ENCODE peak calls at places on chromosomes 11 and 22, in five cellular contexts. One of them, this sample, is unnamed.

GRCh38 chr11:69008774-69009440 is 4.1 kb downstream of the MRGPRF start:
- DNase-seq in breast epithelium: no peak
- DNase-seq in psoas muscle: peak; percentile 82
- DNase-seq in colonic mucosa: peak; percentile 80
- DNase-seq in heart left ventricle: peak; percentile 76
- DNase-seq in this sample: peak; percentile 80

GRCh38 chr11:58711832-58712231 is 19.9 kb downstream of the GLYAT start:
- DNase-seq in colonic mucosa: no peak
- DNase-seq in psoas muscle: no peak
- DNase-seq in heart left ventricle: no peak
- DNase-seq in breast epithelium: no peak
- DNase-seq in this sample: no peak

GRCh38 chr11:119509969-119510401 is 87.0 kb upstream of the THY1 start:
- DNase-seq in breast epithelium: no peak
- DNase-seq in heart left ventricle: no peak
- DNase-seq in colonic mucosa: peak; percentile 23
- DNase-seq in psoas muscle: no peak
- DNase-seq in this sample: no peak

GRCh38 chr22:37519268-37520195 is at the start of gene CARD10:
- DNase-seq in psoas muscle: no peak
- DNase-seq in colonic mucosa: peak; percentile 62
- DNase-seq in breast epithelium: no peak
- DNase-seq in heart left ventricle: no peak
- DNase-seq in this sample: peak; percentile 75

GRCh38 chr22:19840955-19841640 is 13.6 kb downstream of the GNB1L start:
- DNase-seq in psoas muscle: no peak
- DNase-seq in heart left ventricle: no peak
- DNase-seq in breast epithelium: no peak
- DNase-seq in colonic mucosa: no peak
- DNase-seq in this sample: no peak

GRCh38 chr22:49228431-49229037 is 599.1 kb downstream of the BRD1 start:
- DNase-seq in breast epithelium: no peak
- DNase-seq in heart left ventricle: no peak
- DNase-seq in colonic mucosa: no peak
- DNase-seq in psoas muscle: no peak
- DNase-seq in this sample: no peak

GRCh38 chr11:63573881-63574855 is 11.0 kb upstream of the PLAAT2 start:
- DNase-seq in psoas muscle: peak; percentile 59
- DNase-seq in colonic mucosa: peak; percentile 84
- DNase-seq in breast epithelium: no peak
- DNase-seq in heart left ventricle: no peak
- DNase-seq in this sample: peak; percentile 47

GRCh38 chr11:132910016-132910760 is 622.1 kb downstream of the OPCML start:
- DNase-seq in psoas muscle: no peak
- DNase-seq in heart left ventricle: no peak
- DNase-seq in breast epithelium: no peak
- DNase-seq in colonic mucosa: no peak
- DNase-seq in this sample: no peak

GRCh38 chr11:119728651-119729580 is at the start of gene NECTIN1:
- DNase-seq in breast epithelium: peak; percentile 90
- DNase-seq in colonic mucosa: peak; percentile 94
- DNase-seq in psoas muscle: peak; percentile 91
- DNase-seq in heart left ventricle: peak; percentile 95
- DNase-seq in this sample: peak; percentile 84

GRCh38 chr11:44301856-44302231 is 8.1 kb downstream of the ALX4 start:
- DNase-seq in psoas muscle: no peak
- DNase-seq in breast epithelium: no peak
- DNase-seq in colonic mucosa: no peak
- DNase-seq in heart left ventricle: no peak
- DNase-seq in this sample: peak; percentile 28

GRCh38 chr22:48450188-48450825 is 1377.4 kb downstream of the BRD1 start:
- DNase-seq in psoas muscle: no peak
- DNase-seq in breast epithelium: no peak
- DNase-seq in heart left ventricle: peak; percentile 46
- DNase-seq in colonic mucosa: no peak
- DNase-seq in this sample: no peak

GRCh38 chr22:36289406-36289870 is 36.5 kb downstream of the APOL1 start:
- DNase-seq in breast epithelium: no peak
- DNase-seq in psoas muscle: peak; percentile 25
- DNase-seq in colonic mucosa: no peak
- DNase-seq in heart left ventricle: no peak
- DNase-seq in this sample: no peak

GRCh38 chr11:3341298-3341697 is 37.6 kb downstream of the ZNF195 start:
- DNase-seq in colonic mucosa: peak; percentile 76
- DNase-seq in psoas muscle: peak; percentile 62
- DNase-seq in breast epithelium: peak; percentile 61
- DNase-seq in heart left ventricle: peak; percentile 67
- DNase-seq in this sample: peak; percentile 26

GRCh38 chr11:10604340-10604748 is 35.9 kb upstream of the LYVE1 start:
- DNase-seq in colonic mucosa: peak; percentile 20
- DNase-seq in heart left ventricle: peak; percentile 62
- DNase-seq in psoas muscle: peak; percentile 83
- DNase-seq in breast epithelium: no peak
- DNase-seq in this sample: no peak

GRCh38 chr22:17471901-17472566 is 91.3 kb upstream of the SLC25A18 start:
- DNase-seq in heart left ventricle: no peak
- DNase-seq in psoas muscle: no peak
- DNase-seq in breast epithelium: no peak
- DNase-seq in colonic mucosa: no peak
- DNase-seq in this sample: no peak

GRCh38 chr11:2290351-2290841 is 11.3 kb downstream of the C11orf21 start:
- DNase-seq in breast epithelium: peak; percentile 44
- DNase-seq in colonic mucosa: no peak
- DNase-seq in psoas muscle: peak; percentile 30
- DNase-seq in heart left ventricle: peak; percentile 60
- DNase-seq in this sample: no peak

GRCh38 chr22:23481369-23481768 is 98.7 kb downstream of the IGLL1 start:
- DNase-seq in colonic mucosa: no peak
- DNase-seq in psoas muscle: no peak
- DNase-seq in breast epithelium: no peak
- DNase-seq in heart left ventricle: no peak
- DNase-seq in this sample: no peak

GRCh38 chr11:122758974-122759373 is 79.3 kb upstream of the CRTAM start:
- DNase-seq in psoas muscle: no peak
- DNase-seq in breast epithelium: no peak
- DNase-seq in heart left ventricle: no peak
- DNase-seq in colonic mucosa: no peak
- DNase-seq in this sample: no peak

GRCh38 chr11:8544807-8545206 is 49.2 kb downstream of the STK33 start:
- DNase-seq in colonic mucosa: no peak
- DNase-seq in psoas muscle: no peak
- DNase-seq in breast epithelium: no peak
- DNase-seq in heart left ventricle: no peak
- DNase-seq in this sample: no peak

GRCh38 chr11:5818245-5818865 is 9.6 kb downstream of the OR52N2 start:
- DNase-seq in psoas muscle: no peak
- DNase-seq in breast epithelium: no peak
- DNase-seq in colonic mucosa: no peak
- DNase-seq in heart left ventricle: no peak
- DNase-seq in this sample: no peak

GRCh38 chr22:31227186-31227585 is 15.1 kb downstream of the LIMK2 start:
- DNase-seq in heart left ventricle: no peak
- DNase-seq in colonic mucosa: peak; percentile 67
- DNase-seq in psoas muscle: no peak
- DNase-seq in breast epithelium: no peak
- DNase-seq in this sample: no peak

GRCh38 chr22:36541831-36542391 is 12.9 kb upstream of the EIF3D start:
- DNase-seq in heart left ventricle: peak; percentile 6
- DNase-seq in colonic mucosa: no peak
- DNase-seq in breast epithelium: no peak
- DNase-seq in psoas muscle: no peak
- DNase-seq in this sample: peak; percentile 75

GRCh38 chr22:41912338-41913039 is 2.4 kb downstream of the SHISA8 start:
- DNase-seq in breast epithelium: no peak
- DNase-seq in colonic mucosa: no peak
- DNase-seq in heart left ventricle: no peak
- DNase-seq in psoas muscle: no peak
- DNase-seq in this sample: no peak

GRCh38 chr11:1967641-1968225 is 20.6 kb downstream of the MRPL23 start:
- DNase-seq in colonic mucosa: no peak
- DNase-seq in psoas muscle: peak; percentile 81
- DNase-seq in breast epithelium: no peak
- DNase-seq in heart left ventricle: no peak
- DNase-seq in this sample: no peak

GRCh38 chr11:103609117-103610066 is 427.0 kb upstream of the DDI1 start:
- DNase-seq in colonic mucosa: no peak
- DNase-seq in heart left ventricle: no peak
- DNase-seq in psoas muscle: no peak
- DNase-seq in breast epithelium: no peak
- DNase-seq in this sample: peak; percentile 50

GRCh38 chr11:1827931-1828330 is 6.9 kb upstream of the SYT8 start:
- DNase-seq in colonic mucosa: no peak
- DNase-seq in breast epithelium: no peak
- DNase-seq in psoas muscle: no peak
- DNase-seq in heart left ventricle: peak; percentile 54
- DNase-seq in this sample: no peak

GRCh38 chr22:20080776-20081654 is 974 bp downstream of the DGCR8 start:
- DNase-seq in breast epithelium: no peak
- DNase-seq in heart left ventricle: no peak
- DNase-seq in colonic mucosa: peak; percentile 38
- DNase-seq in psoas muscle: no peak
- DNase-seq in this sample: peak; percentile 30

GRCh38 chr22:27820896-27821866 is 19.6 kb upstream of the MN1 start:
- DNase-seq in heart left ventricle: peak; percentile 48
- DNase-seq in breast epithelium: no peak
- DNase-seq in colonic mucosa: no peak
- DNase-seq in psoas muscle: no peak
- DNase-seq in this sample: peak; percentile 73

GRCh38 chr22:27816552-27816951 is 15.0 kb upstream of the MN1 start:
- DNase-seq in colonic mucosa: no peak
- DNase-seq in breast epithelium: no peak
- DNase-seq in heart left ventricle: no peak
- DNase-seq in psoas muscle: no peak
- DNase-seq in this sample: no peak

GRCh38 chr22:27814993-27815392 is 13.4 kb upstream of the MN1 start:
- DNase-seq in colonic mucosa: no peak
- DNase-seq in psoas muscle: no peak
- DNase-seq in heart left ventricle: no peak
- DNase-seq in breast epithelium: no peak
- DNase-seq in this sample: no peak

GRCh38 chr22:27811778-27812177 is 10.2 kb upstream of the MN1 start:
- DNase-seq in psoas muscle: no peak
- DNase-seq in colonic mucosa: no peak
- DNase-seq in breast epithelium: no peak
- DNase-seq in heart left ventricle: no peak
- DNase-seq in this sample: no peak

DNA sequence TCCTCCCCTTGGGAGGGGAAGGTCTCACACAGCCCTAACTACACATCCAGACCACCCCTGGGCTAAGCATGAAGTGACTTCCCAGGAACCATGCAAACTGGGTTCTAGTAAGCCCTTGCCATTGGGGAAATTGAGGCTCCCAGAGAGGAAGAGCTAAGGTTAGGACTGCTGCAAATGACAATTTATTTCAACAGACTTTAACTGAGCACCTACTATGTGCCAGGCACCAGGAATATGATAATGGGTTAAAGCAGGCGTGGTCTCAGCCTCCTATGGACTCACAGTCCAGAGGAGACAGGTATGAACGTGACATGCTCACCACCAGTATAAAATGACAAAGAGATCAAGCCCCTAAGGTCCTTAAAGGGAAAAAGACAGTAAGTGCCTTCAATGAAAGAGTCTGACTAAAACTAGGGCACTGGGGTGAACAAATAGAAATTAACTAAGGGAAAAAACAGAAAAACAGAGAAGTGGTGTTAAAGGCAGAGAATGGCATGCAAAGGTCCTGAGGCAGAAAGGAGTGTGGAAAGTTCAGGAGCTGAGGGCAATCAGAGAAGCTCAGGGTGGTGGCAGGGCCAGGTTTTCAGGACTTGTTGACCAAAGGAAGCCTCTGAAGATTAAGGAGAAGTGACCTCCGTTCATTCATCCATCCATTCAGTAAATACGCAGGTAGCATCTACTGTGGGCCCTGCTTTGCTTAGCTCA is 14.4 kb upstream of the MN1 start:
- DNase-seq in heart left ventricle: no peak
- DNase-seq in colonic mucosa: no peak
- DNase-seq in breast epithelium: no peak
- DNase-seq in psoas muscle: no peak
- DNase-seq in this sample: no peak
- TF ChIP-seq CTCF in heart left ventricle: no peak
- TF ChIP-seq CTCF in colonic mucosa: no peak
- TF ChIP-seq CTCF in breast epithelium: no peak
- TF ChIP-seq CTCF in psoas muscle: no peak
- TF ChIP-seq CTCF in this sample: no peak

GRCh38 chr11:61792310-61793083 is at the start of the genes FEN1 and TMEM258:
- DNase-seq in breast epithelium: peak; percentile 90
- DNase-seq in psoas muscle: peak; percentile 94
- DNase-seq in colonic mucosa: peak; percentile 89
- DNase-seq in heart left ventricle: peak; percentile 93
- DNase-seq in this sample: peak; percentile 90

GRCh38 chr11:61793084-61793828 is 545 bp downstream of the FEN1 start:
- DNase-seq in colonic mucosa: no peak
- DNase-seq in breast epithelium: no peak
- DNase-seq in psoas muscle: peak; percentile 44
- DNase-seq in heart left ventricle: peak; percentile 54
- DNase-seq in this sample: no peak

GRCh38 chr11:61794579-61794978 is 1.9 kb downstream of the FEN1 start:
- DNase-seq in colonic mucosa: no peak
- DNase-seq in heart left ventricle: no peak
- DNase-seq in breast epithelium: no peak
- DNase-seq in psoas muscle: no peak
- DNase-seq in this sample: no peak

GRCh38 chr11:61793829-61794204 is 1.1 kb downstream of the FEN1 start:
- DNase-seq in heart left ventricle: peak; percentile 10
- DNase-seq in colonic mucosa: no peak
- DNase-seq in psoas muscle: peak; percentile 11
- DNase-seq in breast epithelium: no peak
- DNase-seq in this sample: no peak

GRCh38 chr11:61791737-61792309 is 576 bp downstream of the TMEM258 start:
- DNase-seq in breast epithelium: peak; percentile 65
- DNase-seq in heart left ventricle: peak; percentile 58
- DNase-seq in psoas muscle: peak; percentile 74
- DNase-seq in colonic mucosa: peak; percentile 68
- DNase-seq in this sample: peak; percentile 74
- TF ChIP-seq CTCF in breast epithelium: no peak
- TF ChIP-seq CTCF in heart left ventricle: no peak
- TF ChIP-seq CTCF in psoas muscle: no peak
- TF ChIP-seq CTCF in colonic mucosa: no peak
- TF ChIP-seq CTCF in this sample: no peak

DNA sequence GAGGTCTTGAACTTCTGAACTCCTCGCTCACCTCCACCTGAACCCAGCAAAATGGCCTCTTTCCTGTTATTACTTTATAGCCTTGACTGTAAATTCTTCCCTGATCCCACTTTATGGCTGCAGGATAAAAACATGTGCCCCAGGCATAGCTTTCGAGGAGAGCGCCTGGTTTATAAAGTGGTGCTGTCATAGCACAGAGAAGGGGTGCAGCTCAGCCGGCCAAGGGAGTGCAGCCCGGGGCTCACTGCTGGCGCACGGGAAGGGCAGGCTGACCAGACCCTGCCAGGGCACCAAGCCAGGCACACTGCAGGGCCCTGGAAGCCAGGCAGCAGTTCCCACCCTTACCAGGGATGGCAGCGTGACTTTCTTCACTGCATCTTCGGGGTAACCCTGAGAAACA is 50.9 kb downstream of the ISX start:
- DNase-seq in breast epithelium: no peak
- DNase-seq in psoas muscle: no peak
- DNase-seq in heart left ventricle: no peak
- DNase-seq in colonic mucosa: peak; percentile 59
- DNase-seq in this sample: peak; percentile 7
- TF ChIP-seq CTCF in breast epithelium: no peak
- TF ChIP-seq CTCF in psoas muscle: no peak
- TF ChIP-seq CTCF in heart left ventricle: no peak
- TF ChIP-seq CTCF in colonic mucosa: no peak
- TF ChIP-seq CTCF in this sample: no peak

GRCh38 chr11:47534707-47535251 is 18.2 kb downstream of the CELF1 start:
- DNase-seq in breast epithelium: no peak
- DNase-seq in psoas muscle: no peak
- DNase-seq in heart left ventricle: no peak
- DNase-seq in colonic mucosa: no peak
- DNase-seq in this sample: no peak
- TF ChIP-seq CTCF in breast epithelium: no peak
- TF ChIP-seq CTCF in psoas muscle: no peak
- TF ChIP-seq CTCF in heart left ventricle: no peak
- TF ChIP-seq CTCF in colonic mucosa: no peak
- TF ChIP-seq CTCF in this sample: no peak

This sample was measured in Calu3.